ENCODE peak calls at places on chromosomes 5 and 9, in ten cellular contexts. B is caudate nucleus; Y is heart left ventricle; O is T-helper 17 cell; F is activated CD4-positive, alpha-beta T cell treated with anti-CD3 and anti-CD28 coated beads, Interleukin-2, amount 10 ng/mL, durations not matched to agents 24 days and 14 days; H is H54; C is AG04449; I is stimulated activated CD8-positive, alpha-beta memory T cell treated with anti-CD3 and anti-CD28 coated beads, Interleukin-15, amount 100 ng/mL, for 24 hours; G is heart right ventricle; Z is NCI-H69. W is an unnamed sample.

GRCh38 chr9:81634915-81635516 is 54.3 kb downstream of the TLE1 start:
- DNase-seq in B (no peak), Y (no peak), O (no peak), F (no peak), H (no peak), C (no peak), I (no peak), G (no peak), Z (peak), W (no peak)

GRCh38 chr9:109729513-109729912 is 50.5 kb upstream of the PALM2AKAP2 start:
- DNase-seq in B (no peak), Y (no peak), O (no peak), F (no peak), H (no peak), C (no peak), I (no peak), G (no peak), Z (no peak), W (no peak)

GRCh38 chr9:96071245-96072124 is 196.0 kb downstream of the ERCC6L2 start:
- DNase-seq in B (no peak), Y (no peak), O (no peak), F (peak), H (peak), C (no peak), I (no peak), G (no peak), Z (peak), W (no peak)

GRCh38 chr9:108889649-108890067 is 27.6 kb downstream of the ACTL7A start:
- DNase-seq in B (no peak), Y (no peak), O (no peak), F (no peak), H (peak), C (peak), I (no peak), G (no peak), Z (peak), W (no peak)

GRCh38 chr5:168826292-168826725 is 247.1 kb upstream of the PANK3 start:
- DNase-seq in B (no peak), Y (no peak), O (no peak), F (no peak), H (no peak), C (no peak), I (no peak), G (no peak), Z (no peak), W (no peak)

GRCh38 chr5:150188146-150188842 is 1.6 kb upstream of the SLC6A7 start:
- DNase-seq in B (no peak), Y (no peak), O (no peak), F (no peak), H (no peak), C (no peak), I (no peak), G (no peak), Z (no peak), W (no peak)

GRCh38 chr5:149406203-149406978 is 27.3 kb upstream of the IL17B start:
- DNase-seq in B (no peak), Y (peak), O (no peak), F (no peak), H (no peak), C (peak), I (no peak), G (peak), Z (no peak), W (no peak)

GRCh38 chr5:16666861-16667481 is 50.2 kb upstream of the RETREG1 start:
- DNase-seq in B (no peak), Y (peak), O (no peak), F (peak), H (no peak), C (no peak), I (no peak), G (peak), Z (peak), W (no peak)

GRCh38 chr5:26416911-26417310 is 621.5 kb downstream of the CDH9 start:
- DNase-seq in B (no peak), Y (no peak), O (no peak), F (no peak), H (no peak), C (no peak), I (no peak), G (no peak), Z (no peak), W (no peak)

GRCh38 chr5:98938459-98938858 is 9.7 kb upstream of the CHD1 start:
- DNase-seq in B (no peak), Y (no peak), O (no peak), F (no peak), H (no peak), C (no peak), I (no peak), G (no peak), Z (no peak), W (no peak)

GRCh38 chr5:95801532-95801931 is 21.0 kb downstream of the GLRX start:
- DNase-seq in B (no peak), Y (no peak), O (no peak), F (no peak), H (no peak), C (no peak), I (no peak), G (no peak), Z (no peak), W (no peak)

GRCh38 chr5:145347026-145347616 is 488.0 kb downstream of the PRELID2 start:
- DNase-seq in B (no peak), Y (no peak), O (no peak), F (no peak), H (no peak), C (no peak), I (no peak), G (no peak), Z (peak), W (peak)

GRCh38 chr5:2134543-2135299 is 252.0 kb upstream of the IRX4 start:
- DNase-seq in B (no peak), Y (no peak), O (no peak), F (no peak), H (no peak), C (no peak), I (no peak), G (no peak), Z (no peak), W (no peak)